ENCODE peak calls at places on chromosomes 2 and 18, in seven cellular contexts. One of them, this sample, is unnamed.

GRCh38 chr18:54923339-54923956 is 35.8 kb downstream of the CCDC68 start:
- DNase-seq in kidney epithelial cell: no peak
- DNase-seq in fibroblast of lung: no peak
- DNase-seq in PC-3: no peak
- DNase-seq in ovary: no peak
- DNase-seq in transverse colon: no peak
- DNase-seq in trophoblast cell: no peak
- DNase-seq in this sample: no peak

GRCh38 chr2:112577756-112578155 is 6.7 kb upstream of the CHCHD5 start:
- DNase-seq in kidney epithelial cell: no peak
- DNase-seq in fibroblast of lung: peak; percentile 51
- DNase-seq in PC-3: no peak
- DNase-seq in ovary: no peak
- DNase-seq in transverse colon: no peak
- DNase-seq in trophoblast cell: no peak
- DNase-seq in this sample: no peak

GRCh38 chr18:6336239-6336638 is 78.5 kb downstream of the L3MBTL4 start:
- DNase-seq in kidney epithelial cell: no peak
- DNase-seq in fibroblast of lung: no peak
- DNase-seq in PC-3: no peak
- DNase-seq in ovary: no peak
- DNase-seq in transverse colon: no peak
- DNase-seq in trophoblast cell: no peak
- DNase-seq in this sample: no peak

GRCh38 chr18:74251297-74252031 is 40.3 kb downstream of the CYB5A start:
- DNase-seq in kidney epithelial cell: no peak
- DNase-seq in fibroblast of lung: peak; percentile 48
- DNase-seq in PC-3: peak; percentile 27
- DNase-seq in ovary: no peak
- DNase-seq in transverse colon: no peak
- DNase-seq in trophoblast cell: no peak
- DNase-seq in this sample: peak; percentile 68

GRCh38 chr2:152386266-152386665 is 51.3 kb downstream of the FMNL2 start:
- DNase-seq in kidney epithelial cell: no peak
- DNase-seq in fibroblast of lung: no peak
- DNase-seq in PC-3: no peak
- DNase-seq in ovary: no peak
- DNase-seq in transverse colon: no peak
- DNase-seq in trophoblast cell: no peak
- DNase-seq in this sample: no peak

GRCh38 chr18:56831988-56832387 is 180.8 kb downstream of the WDR7 start:
- DNase-seq in kidney epithelial cell: no peak
- DNase-seq in fibroblast of lung: peak; percentile 68
- DNase-seq in PC-3: no peak
- DNase-seq in ovary: no peak
- DNase-seq in transverse colon: no peak
- DNase-seq in trophoblast cell: no peak
- DNase-seq in this sample: no peak

GRCh38 chr2:26068602-26069298 is 34.9 kb downstream of the RAB10 start:
- DNase-seq in kidney epithelial cell: peak; percentile 74
- DNase-seq in fibroblast of lung: peak; percentile 93
- DNase-seq in PC-3: peak; percentile 91
- DNase-seq in ovary: no peak
- DNase-seq in transverse colon: peak; percentile 18
- DNase-seq in trophoblast cell: peak; percentile 8
- DNase-seq in this sample: peak; percentile 57

GRCh38 chr2:189866296-189866695 is 82.0 kb downstream of the PMS1 start:
- DNase-seq in kidney epithelial cell: no peak
- DNase-seq in fibroblast of lung: peak; percentile 49
- DNase-seq in PC-3: no peak
- DNase-seq in ovary: no peak
- DNase-seq in transverse colon: no peak
- DNase-seq in trophoblast cell: no peak
- DNase-seq in this sample: no peak

GRCh38 chr2:12717988-12718661 is 1.4 kb downstream of the TRIB2 start:
- DNase-seq in kidney epithelial cell: no peak
- DNase-seq in fibroblast of lung: peak; percentile 26
- DNase-seq in PC-3: peak; percentile 60
- DNase-seq in ovary: peak; percentile 60
- DNase-seq in transverse colon: no peak
- DNase-seq in trophoblast cell: no peak
- DNase-seq in this sample: no peak

GRCh38 chr2:188291617-188292445 is at the start of gene GULP1:
- DNase-seq in kidney epithelial cell: no peak
- DNase-seq in fibroblast of lung: peak; percentile 77
- DNase-seq in PC-3: peak; percentile 75
- DNase-seq in ovary: peak; percentile 80
- DNase-seq in transverse colon: peak; percentile 76
- DNase-seq in trophoblast cell: peak; percentile 67
- DNase-seq in this sample: no peak

GRCh38 chr2:8456149-8457091 is 225.4 kb upstream of the ID2 start:
- DNase-seq in kidney epithelial cell: no peak
- DNase-seq in fibroblast of lung: no peak
- DNase-seq in PC-3: no peak
- DNase-seq in ovary: no peak
- DNase-seq in transverse colon: no peak
- DNase-seq in trophoblast cell: no peak
- DNase-seq in this sample: no peak

GRCh38 chr2:239142806-239143205 is 258.0 kb downstream of the HDAC4 start:
- DNase-seq in kidney epithelial cell: no peak
- DNase-seq in fibroblast of lung: peak; percentile 2
- DNase-seq in PC-3: no peak
- DNase-seq in ovary: no peak
- DNase-seq in transverse colon: no peak
- DNase-seq in trophoblast cell: no peak
- DNase-seq in this sample: no peak

GRCh38 chr2:109409347-109410020 is 204.3 kb downstream of the SEPTIN10 start:
- DNase-seq in kidney epithelial cell: no peak
- DNase-seq in fibroblast of lung: peak; percentile 35
- DNase-seq in PC-3: no peak
- DNase-seq in ovary: no peak
- DNase-seq in transverse colon: no peak
- DNase-seq in trophoblast cell: no peak
- DNase-seq in this sample: no peak

GRCh38 chr2:203972066-203972465 is 35.5 kb downstream of the ICOS start:
- DNase-seq in kidney epithelial cell: no peak
- DNase-seq in fibroblast of lung: no peak
- DNase-seq in PC-3: no peak
- DNase-seq in ovary: no peak
- DNase-seq in transverse colon: no peak
- DNase-seq in trophoblast cell: no peak
- DNase-seq in this sample: no peak

GRCh38 chr18:79375441-79375840 is 20.3 kb upstream of the NFATC1 start:
- DNase-seq in kidney epithelial cell: no peak
- DNase-seq in fibroblast of lung: no peak
- DNase-seq in PC-3: no peak
- DNase-seq in ovary: no peak
- DNase-seq in transverse colon: no peak
- DNase-seq in trophoblast cell: no peak
- DNase-seq in this sample: no peak

GRCh38 chr2:83071914-83072313 is 1387.2 kb downstream of the SUCLG1 start:
- DNase-seq in kidney epithelial cell: no peak
- DNase-seq in fibroblast of lung: no peak
- DNase-seq in PC-3: peak; percentile 16
- DNase-seq in ovary: no peak
- DNase-seq in transverse colon: no peak
- DNase-seq in trophoblast cell: no peak
- DNase-seq in this sample: no peak

GRCh38 chr2:74548919-74549684 is 4.6 kb downstream of the LOXL3 start:
- DNase-seq in kidney epithelial cell: no peak
- DNase-seq in fibroblast of lung: peak; percentile 60
- DNase-seq in PC-3: peak; percentile 76
- DNase-seq in ovary: peak; percentile 75
- DNase-seq in transverse colon: peak; percentile 75
- DNase-seq in trophoblast cell: no peak
- DNase-seq in this sample: no peak

GRCh38 chr2:119323459-119323858 is 43.2 kb downstream of the C2orf76 start:
- DNase-seq in kidney epithelial cell: no peak
- DNase-seq in fibroblast of lung: no peak
- DNase-seq in PC-3: peak; percentile 9
- DNase-seq in ovary: no peak
- DNase-seq in transverse colon: no peak
- DNase-seq in trophoblast cell: no peak
- DNase-seq in this sample: no peak

GRCh38 chr2:26273501-26273900 is 28.8 kb downstream of the HADHB start:
- DNase-seq in kidney epithelial cell: no peak
- DNase-seq in fibroblast of lung: no peak
- DNase-seq in PC-3: no peak
- DNase-seq in ovary: no peak
- DNase-seq in transverse colon: no peak
- DNase-seq in trophoblast cell: no peak
- DNase-seq in this sample: no peak

GRCh38 chr2:6982484-6982883 is 65.3 kb downstream of the RNF144A start:
- DNase-seq in kidney epithelial cell: no peak
- DNase-seq in fibroblast of lung: no peak
- DNase-seq in PC-3: no peak
- DNase-seq in ovary: no peak
- DNase-seq in transverse colon: no peak
- DNase-seq in trophoblast cell: no peak
- DNase-seq in this sample: no peak

DNA sequence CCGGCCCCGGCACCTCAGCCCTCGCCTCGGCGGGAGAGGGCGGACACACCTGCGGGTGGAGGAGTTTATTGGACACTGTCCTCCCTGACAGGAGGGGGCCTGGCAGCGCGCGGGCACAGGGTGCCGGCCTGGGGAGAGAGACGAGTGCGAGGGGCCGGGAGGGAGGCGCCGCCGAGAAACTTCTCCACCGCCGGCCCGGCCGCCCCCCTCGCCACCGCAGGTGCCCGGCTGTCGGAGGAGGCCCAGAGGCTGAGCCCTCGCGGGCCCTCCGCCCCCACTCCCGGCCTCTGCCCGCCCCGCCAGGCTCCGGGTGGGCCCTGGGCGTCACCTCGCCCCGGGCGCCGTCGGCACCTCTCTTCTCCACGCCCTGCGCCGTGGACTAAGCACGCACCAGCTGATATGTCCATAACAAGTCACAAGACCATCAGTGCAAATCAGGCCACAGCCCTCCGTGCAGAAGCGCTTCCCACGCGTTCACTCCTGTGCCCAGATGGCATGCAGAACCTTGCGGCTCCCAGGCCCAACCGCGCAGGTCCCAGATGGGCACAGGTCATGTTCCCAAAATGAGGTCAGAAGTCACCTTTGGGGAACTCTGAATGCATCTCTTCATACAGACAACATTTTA is 311.2 kb downstream of the CELF4 start:
- DNase-seq in kidney epithelial cell: no peak
- DNase-seq in fibroblast of lung: no peak
- DNase-seq in PC-3: no peak
- DNase-seq in ovary: peak; percentile 25
- DNase-seq in transverse colon: no peak
- DNase-seq in trophoblast cell: no peak
- DNase-seq in this sample: no peak
- H3K4me3 ChIP-seq in kidney epithelial cell: peak overlapping the region; percentile 39
- H3K4me3 ChIP-seq in fibroblast of lung: no peak overlapping the region
- H3K4me3 ChIP-seq in PC-3: peak overlapping the region; percentile 30
- H3K4me3 ChIP-seq in ovary: peak overlapping the region; percentile 21
- H3K4me3 ChIP-seq in transverse colon: peak overlapping the region; percentile 51
- H3K4me3 ChIP-seq in trophoblast cell: peak overlapping the region; percentile 69
- H3K4me3 ChIP-seq in this sample: no peak overlapping the region

DNA sequence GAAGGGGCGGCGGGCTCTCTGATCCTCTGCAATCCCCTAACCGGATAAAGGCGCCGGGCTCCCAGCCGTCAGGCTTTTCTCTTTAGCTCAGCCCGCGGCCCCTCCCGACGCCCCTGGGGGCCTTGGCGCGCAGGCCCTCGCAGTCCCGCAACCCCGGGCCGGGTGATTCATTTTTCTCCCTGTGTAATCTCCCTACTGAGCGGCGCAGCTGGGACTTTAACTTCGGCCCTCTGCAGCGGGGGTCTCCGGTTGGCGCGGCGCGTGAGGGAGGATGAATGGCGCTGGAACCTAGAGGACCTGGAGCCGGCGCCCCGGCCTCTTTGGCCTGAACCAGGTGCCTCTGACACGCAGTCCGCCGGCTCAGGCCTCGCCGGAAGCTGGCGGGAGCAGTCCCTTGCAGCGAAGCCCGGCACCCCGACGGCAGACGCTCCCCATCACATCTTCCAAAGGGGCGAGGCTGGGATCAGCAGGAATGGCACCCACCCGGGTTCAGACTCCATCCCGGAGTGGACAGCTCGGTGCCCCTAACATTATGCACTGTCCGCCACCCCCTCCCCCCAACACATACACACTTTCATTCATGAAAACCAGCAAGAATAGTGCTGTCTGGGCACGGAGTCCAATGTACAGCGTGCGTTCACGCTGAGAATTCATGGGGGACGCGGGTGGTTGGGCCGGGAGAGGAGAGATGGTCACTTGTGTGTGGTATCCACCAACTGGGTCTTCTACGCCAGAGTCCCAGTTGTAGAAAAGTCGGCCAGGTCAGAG is 1.2 kb downstream of the CNGA3 start:
- DNase-seq in kidney epithelial cell: no peak
- DNase-seq in fibroblast of lung: no peak
- DNase-seq in PC-3: no peak
- DNase-seq in ovary: no peak
- DNase-seq in transverse colon: no peak
- DNase-seq in trophoblast cell: no peak
- DNase-seq in this sample: no peak
- H3K4me3 ChIP-seq in kidney epithelial cell: no peak overlapping the region
- H3K4me3 ChIP-seq in fibroblast of lung: no peak overlapping the region
- H3K4me3 ChIP-seq in PC-3: no peak overlapping the region
- H3K4me3 ChIP-seq in ovary: no peak overlapping the region
- H3K4me3 ChIP-seq in transverse colon: no peak overlapping the region
- H3K4me3 ChIP-seq in trophoblast cell: no peak overlapping the region
- H3K4me3 ChIP-seq in this sample: no peak overlapping the region

GRCh38 chr2:68951899-68952298 is 794 bp downstream of the GKN2 start:
- DNase-seq in kidney epithelial cell: no peak
- DNase-seq in fibroblast of lung: no peak
- DNase-seq in PC-3: no peak
- DNase-seq in ovary: no peak
- DNase-seq in transverse colon: no peak
- DNase-seq in trophoblast cell: no peak
- DNase-seq in this sample: no peak
- H3K4me3 ChIP-seq in kidney epithelial cell: no peak overlapping the region
- H3K4me3 ChIP-seq in fibroblast of lung: no peak overlapping the region
- H3K4me3 ChIP-seq in PC-3: no peak overlapping the region
- H3K4me3 ChIP-seq in ovary: no peak overlapping the region
- H3K4me3 ChIP-seq in transverse colon: no peak overlapping the region
- H3K4me3 ChIP-seq in trophoblast cell: no peak overlapping the region
- H3K4me3 ChIP-seq in this sample: no peak overlapping the region

GRCh38 chr2:101330253-101330921 is 21.9 kb upstream of the RNF149 start:
- DNase-seq in kidney epithelial cell: no peak
- DNase-seq in fibroblast of lung: peak; percentile 62
- DNase-seq in PC-3: no peak
- DNase-seq in ovary: no peak
- DNase-seq in transverse colon: peak; percentile 68
- DNase-seq in trophoblast cell: no peak
- DNase-seq in this sample: no peak

GRCh38 chr2:101328474-101329007 is 20.0 kb upstream of the RNF149 start:
- DNase-seq in kidney epithelial cell: no peak
- DNase-seq in fibroblast of lung: peak; percentile 85
- DNase-seq in PC-3: peak; percentile 88
- DNase-seq in ovary: no peak
- DNase-seq in transverse colon: peak; percentile 25
- DNase-seq in trophoblast cell: peak; percentile 16
- DNase-seq in this sample: no peak

GRCh38 chr2:101329026-101329425 is 20.5 kb upstream of the RNF149 start:
- DNase-seq in kidney epithelial cell: no peak
- DNase-seq in fibroblast of lung: no peak
- DNase-seq in PC-3: peak; percentile 71
- DNase-seq in ovary: no peak
- DNase-seq in transverse colon: no peak
- DNase-seq in trophoblast cell: no peak
- DNase-seq in this sample: no peak

GRCh38 chr2:101325425-101325824 is 16.9 kb upstream of the RNF149 start:
- DNase-seq in kidney epithelial cell: no peak
- DNase-seq in fibroblast of lung: no peak
- DNase-seq in PC-3: no peak
- DNase-seq in ovary: no peak
- DNase-seq in transverse colon: no peak
- DNase-seq in trophoblast cell: no peak
- DNase-seq in this sample: no peak

GRCh38 chr2:101327863-101328394 is 19.4 kb upstream of the RNF149 start:
- DNase-seq in kidney epithelial cell: no peak
- DNase-seq in fibroblast of lung: no peak
- DNase-seq in PC-3: peak; percentile 98
- DNase-seq in ovary: no peak
- DNase-seq in transverse colon: peak; percentile 72
- DNase-seq in trophoblast cell: peak; percentile 96
- DNase-seq in this sample: no peak
- H3K4me3 ChIP-seq in kidney epithelial cell: no peak overlapping the region
- H3K4me3 ChIP-seq in fibroblast of lung: no peak overlapping the region
- H3K4me3 ChIP-seq in PC-3: peak overlapping the region; percentile 61
- H3K4me3 ChIP-seq in ovary: no peak overlapping the region
- H3K4me3 ChIP-seq in transverse colon: no peak overlapping the region
- H3K4me3 ChIP-seq in trophoblast cell: no peak overlapping the region
- H3K4me3 ChIP-seq in this sample: no peak overlapping the region